ENCODE peak calls at places on chromosome 18, in six cellular contexts. One of them, this sample, is unnamed.

GRCh38 chr18:31876707-31877106 is 66.2 kb downstream of the TRAPPC8 start:
- DNase-seq in HepG2: no peak
- DNase-seq in SK-N-SH: no peak
- DNase-seq in HCT116: no peak
- DNase-seq in K562: no peak
- DNase-seq in GM12878: no peak
- DNase-seq in this sample: no peak

GRCh38 chr18:59359576-59359952 is 499 bp upstream of the LMAN1 start:
- DNase-seq in HepG2: no peak
- DNase-seq in GM12878: no peak
- DNase-seq in K562: no peak
- DNase-seq in HCT116: no peak
- DNase-seq in SK-N-SH: no peak
- DNase-seq in this sample: no peak

GRCh38 chr18:68267583-68267982 is 447.3 kb downstream of the TMX3 start:
- DNase-seq in GM12878: no peak
- DNase-seq in HepG2: no peak
- DNase-seq in K562: no peak
- DNase-seq in SK-N-SH: no peak
- DNase-seq in HCT116: no peak
- DNase-seq in this sample: no peak

GRCh38 chr18:35197286-35197685 is 43.5 kb upstream of the ZNF397 start:
- DNase-seq in HepG2: no peak
- DNase-seq in GM12878: no peak
- DNase-seq in HCT116: no peak
- DNase-seq in K562: no peak
- DNase-seq in SK-N-SH: no peak
- DNase-seq in this sample: no peak

GRCh38 chr18:1999387-1999786 is 571.9 kb downstream of the METTL4 start:
- DNase-seq in SK-N-SH: no peak
- DNase-seq in HepG2: no peak
- DNase-seq in K562: no peak
- DNase-seq in HCT116: no peak
- DNase-seq in GM12878: no peak
- DNase-seq in this sample: no peak

GRCh38 chr18:59606193-59607175 is 90.7 kb downstream of the CCBE1 start:
- DNase-seq in HCT116: no peak
- DNase-seq in GM12878: no peak
- DNase-seq in HepG2: no peak
- DNase-seq in K562: no peak
- DNase-seq in SK-N-SH: no peak
- DNase-seq in this sample: no peak

GRCh38 chr18:50571606-50572005 is 11.7 kb downstream of the MAPK4 start:
- DNase-seq in HepG2: no peak
- DNase-seq in HCT116: no peak
- DNase-seq in GM12878: no peak
- DNase-seq in K562: no peak
- DNase-seq in SK-N-SH: no peak
- DNase-seq in this sample: no peak

GRCh38 chr18:75089748-75090327 is 119.1 kb downstream of the PTGR3 start:
- DNase-seq in SK-N-SH: no peak
- DNase-seq in GM12878: no peak
- DNase-seq in K562: no peak
- DNase-seq in HepG2: no peak
- DNase-seq in HCT116: no peak
- DNase-seq in this sample: no peak

GRCh38 chr18:26956894-26957293 is 91.4 kb upstream of the AQP4 start:
- DNase-seq in SK-N-SH: no peak
- DNase-seq in GM12878: no peak
- DNase-seq in K562: no peak
- DNase-seq in HepG2: no peak
- DNase-seq in HCT116: no peak
- DNase-seq in this sample: no peak

GRCh38 chr18:55497825-55498403 is 90.1 kb downstream of the TCF4 start:
- DNase-seq in HepG2: no peak
- DNase-seq in SK-N-SH: no peak
- DNase-seq in HCT116: no peak
- DNase-seq in K562: no peak
- DNase-seq in GM12878: no peak
- DNase-seq in this sample: no peak

GRCh38 chr18:45103319-45104070 is 422.8 kb downstream of the SETBP1 start:
- DNase-seq in GM12878: peak
- DNase-seq in K562: no peak
- DNase-seq in SK-N-SH: no peak
- DNase-seq in HepG2: no peak
- DNase-seq in HCT116: no peak
- DNase-seq in this sample: no peak

GRCh38 chr18:12420831-12421421 is 13.2 kb downstream of the PRELID3A start:
- DNase-seq in K562: no peak
- DNase-seq in SK-N-SH: peak
- DNase-seq in HCT116: no peak
- DNase-seq in HepG2: peak
- DNase-seq in GM12878: no peak
- DNase-seq in this sample: no peak

GRCh38 chr18:37339701-37340215 is 225.8 kb downstream of the CELF4 start:
- DNase-seq in GM12878: no peak
- DNase-seq in HepG2: no peak
- DNase-seq in K562: no peak
- DNase-seq in HCT116: no peak
- DNase-seq in SK-N-SH: no peak
- DNase-seq in this sample: no peak

GRCh38 chr18:37334494-37335125 is 231.0 kb downstream of the CELF4 start:
- DNase-seq in SK-N-SH: peak
- DNase-seq in HCT116: no peak
- DNase-seq in GM12878: no peak
- DNase-seq in K562: no peak
- DNase-seq in HepG2: no peak
- DNase-seq in this sample: no peak

GRCh38 chr18:37336568-37337285 is 228.9 kb downstream of the CELF4 start:
- DNase-seq in GM12878: no peak
- DNase-seq in HepG2: no peak
- DNase-seq in K562: no peak
- DNase-seq in SK-N-SH: no peak
- DNase-seq in HCT116: no peak
- DNase-seq in this sample: no peak

GRCh38 chr18:37332764-37333420 is 232.7 kb downstream of the CELF4 start:
- DNase-seq in K562: no peak
- DNase-seq in SK-N-SH: peak
- DNase-seq in GM12878: no peak
- DNase-seq in HCT116: no peak
- DNase-seq in HepG2: no peak
- DNase-seq in this sample: no peak

DNA sequence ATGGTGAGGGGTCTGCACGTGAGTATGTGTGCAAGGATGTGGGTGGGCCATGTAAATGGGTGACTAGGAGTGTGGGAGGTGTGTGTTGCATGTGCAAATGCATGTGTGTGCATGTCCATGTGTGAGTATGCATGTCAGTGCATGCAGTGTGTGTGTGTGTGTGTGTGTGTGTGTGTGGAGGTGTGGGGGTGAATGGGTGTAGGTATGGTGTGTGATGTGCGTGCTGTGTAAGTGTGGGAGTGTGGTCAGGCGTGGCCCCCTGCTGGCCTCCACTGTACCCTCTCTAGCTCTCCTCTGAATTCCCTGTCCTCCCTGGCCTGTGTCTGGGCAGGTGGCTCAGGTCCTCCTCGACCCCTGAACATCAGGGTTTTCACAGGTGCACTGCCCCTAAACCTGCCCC is 230.3 kb downstream of the CELF4 start:
- DNase-seq in HCT116: no peak
- DNase-seq in K562: no peak
- DNase-seq in HepG2: no peak
- DNase-seq in SK-N-SH: peak
- DNase-seq in GM12878: no peak
- DNase-seq in this sample: no peak
- H3K4me3 ChIP-seq in HCT116: no peak
- H3K4me3 ChIP-seq in K562: no peak
- H3K4me3 ChIP-seq in HepG2: no peak
- H3K4me3 ChIP-seq in SK-N-SH: no peak
- H3K4me3 ChIP-seq in GM12878: no peak
- H3K4me3 ChIP-seq in this sample: no peak

GRCh38 chr18:24227976-24228660 is 89.3 kb downstream of the CABYR start:
- DNase-seq in GM12878: no peak
- DNase-seq in K562: no peak
- DNase-seq in HCT116: no peak
- DNase-seq in SK-N-SH: peak
- DNase-seq in HepG2: no peak
- DNase-seq in this sample: no peak
- TF ChIP-seq REST in GM12878: no peak
- TF ChIP-seq REST in K562: no peak
- TF ChIP-seq REST in HCT116: no peak
- TF ChIP-seq REST in SK-N-SH: no peak
- TF ChIP-seq REST in HepG2: no peak
- TF ChIP-seq REST in this sample: no peak

GRCh38 chr18:10377956-10378355 is 76.5 kb upstream of the APCDD1 start:
- DNase-seq in K562: no peak
- DNase-seq in GM12878: no peak
- DNase-seq in HepG2: no peak
- DNase-seq in HCT116: no peak
- DNase-seq in SK-N-SH: no peak
- DNase-seq in this sample: no peak

GRCh38 chr18:10374195-10374594 is 80.2 kb upstream of the APCDD1 start:
- DNase-seq in HepG2: no peak
- DNase-seq in GM12878: no peak
- DNase-seq in K562: no peak
- DNase-seq in HCT116: no peak
- DNase-seq in SK-N-SH: no peak
- DNase-seq in this sample: no peak

GRCh38 chr18:10371165-10371564 is 83.3 kb upstream of the APCDD1 start:
- DNase-seq in HCT116: no peak
- DNase-seq in HepG2: no peak
- DNase-seq in GM12878: no peak
- DNase-seq in K562: no peak
- DNase-seq in SK-N-SH: no peak
- DNase-seq in this sample: no peak

GRCh38 chr18:10376735-10377134 is 77.7 kb upstream of the APCDD1 start:
- DNase-seq in GM12878: no peak
- DNase-seq in HepG2: no peak
- DNase-seq in SK-N-SH: no peak
- DNase-seq in HCT116: no peak
- DNase-seq in K562: no peak
- DNase-seq in this sample: no peak

DNA sequence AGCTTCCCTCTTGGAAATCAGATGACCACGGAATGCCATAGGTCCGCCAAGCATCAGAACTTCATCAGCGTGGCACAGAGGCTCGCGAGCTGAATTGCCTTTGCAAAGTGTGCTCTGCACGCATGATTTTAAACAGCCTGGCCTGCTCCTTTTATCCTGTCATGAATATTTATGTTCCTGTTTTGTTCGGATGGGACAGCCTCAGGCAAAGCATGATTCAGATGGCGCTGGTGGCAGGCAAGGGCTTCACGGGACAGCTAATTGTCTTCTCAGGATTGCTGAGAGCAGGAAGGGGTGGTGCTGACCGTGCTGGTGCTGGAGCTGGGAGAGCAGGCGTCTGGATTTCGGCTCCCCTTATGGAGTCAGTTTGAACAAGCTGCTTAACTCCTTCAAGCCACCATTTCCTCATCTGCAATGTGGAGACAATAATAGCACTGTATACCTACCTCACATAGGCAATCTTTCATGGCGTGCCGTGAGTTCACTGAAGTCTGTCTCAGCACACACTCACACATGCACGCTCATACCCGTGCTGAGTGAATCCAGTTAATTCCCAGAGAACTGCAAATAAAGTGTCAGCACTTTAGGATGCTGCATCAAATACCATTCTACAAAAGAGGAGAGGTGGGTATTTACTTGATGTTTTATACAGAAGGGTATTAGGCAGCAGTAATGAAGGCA is 79.7 kb upstream of the APCDD1 start:
- DNase-seq in K562: no peak
- DNase-seq in SK-N-SH: peak
- DNase-seq in HCT116: no peak
- DNase-seq in GM12878: no peak
- DNase-seq in HepG2: no peak
- DNase-seq in this sample: no peak
- TF ChIP-seq SIN3A in K562: no peak
- TF ChIP-seq SIN3A in SK-N-SH: no peak
- TF ChIP-seq SIN3A in HCT116: no peak
- TF ChIP-seq SIN3A in GM12878: no peak
- TF ChIP-seq SIN3A in HepG2: no peak
- TF ChIP-seq SIN3A in this sample: no peak

DNA sequence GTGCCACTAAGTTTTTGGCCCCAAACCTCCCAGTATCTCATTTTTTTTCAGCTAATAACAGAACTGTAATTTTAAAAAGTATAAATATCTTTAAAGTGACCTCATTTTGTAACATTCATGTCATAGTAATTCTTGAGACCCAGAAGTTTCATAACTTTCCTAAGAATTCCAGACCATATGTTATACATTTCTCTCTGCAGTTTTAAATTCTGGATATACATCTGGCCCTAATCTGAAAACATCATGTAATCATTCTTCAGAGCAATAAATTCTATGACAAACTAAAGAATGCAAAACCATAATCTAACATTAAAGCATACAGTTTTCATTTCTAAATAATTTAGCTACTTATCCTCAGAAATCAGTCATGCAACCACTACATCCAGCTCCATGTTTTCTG is 198.4 kb upstream of the SLC35G4 start:
- DNase-seq in GM12878: no peak
- DNase-seq in K562: no peak
- DNase-seq in HCT116: no peak
- DNase-seq in SK-N-SH: no peak
- DNase-seq in HepG2: no peak
- DNase-seq in this sample: no peak
- H3K4me3 ChIP-seq in GM12878: no peak
- H3K4me3 ChIP-seq in K562: no peak
- H3K4me3 ChIP-seq in HCT116: no peak
- H3K4me3 ChIP-seq in SK-N-SH: no peak
- H3K4me3 ChIP-seq in HepG2: no peak
- H3K4me3 ChIP-seq in this sample: no peak

DNA sequence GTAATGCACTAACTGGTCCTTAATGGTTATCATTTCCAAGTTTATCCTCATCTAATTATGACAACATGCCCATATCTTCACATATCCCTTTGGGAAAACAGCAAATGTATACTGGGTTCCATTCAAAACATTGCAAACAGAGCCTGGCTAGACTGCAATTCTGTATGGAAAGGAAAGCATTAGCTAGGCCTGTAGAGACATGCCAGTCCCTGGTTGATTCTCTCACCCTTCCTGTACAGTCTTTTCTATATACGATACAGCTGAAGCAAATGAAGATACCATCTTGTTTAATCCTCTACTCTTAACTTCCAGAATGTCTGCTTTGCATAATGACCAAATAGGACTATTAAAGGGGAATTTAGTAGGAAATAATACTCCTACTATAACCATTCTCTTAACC is 294.4 kb upstream of the MC4R start:
- DNase-seq in GM12878: no peak
- DNase-seq in HCT116: no peak
- DNase-seq in HepG2: no peak
- DNase-seq in K562: no peak
- DNase-seq in SK-N-SH: no peak
- DNase-seq in this sample: no peak
- TF ChIP-seq REST in GM12878: no peak
- TF ChIP-seq REST in HCT116: no peak
- TF ChIP-seq REST in HepG2: no peak
- TF ChIP-seq REST in K562: no peak
- TF ChIP-seq REST in SK-N-SH: no peak
- TF ChIP-seq REST in this sample: no peak